ENCODE peak calls at places on chromosomes 1 and 21, in four cellular contexts. T is sigmoid colon, J is Peyer's patch, Z is ovary. X is an unnamed sample.

GRCh38 chr1:248243204-248243603 is 12.0 kb downstream of the OR2M4 start:
- DNase-seq in Z (no peak), J (no peak), T (no peak), X (no peak)

GRCh38 chr1:167529829-167530474 is 11.6 kb upstream of the CD247 start:
- DNase-seq in T (no peak), Z (no peak), J (no peak), X (no peak)

GRCh38 chr1:11654571-11655262 is at the start of gene FBXO44:
- DNase-seq in T (peak), Z (peak), J (peak), X (no peak)

GRCh38 chr21:34129971-34130597 is 56.7 kb downstream of the MRPS6 start:
- DNase-seq in Z (no peak), J (no peak), T (no peak), X (no peak)

GRCh38 chr1:230231739-230232075 is 164.7 kb downstream of the GALNT2 start:
- DNase-seq in J (peak), T (peak), Z (peak), X (no peak)

GRCh38 chr1:209042413-209042812 is 541.1 kb upstream of the CAMK1G start:
- DNase-seq in J (no peak), T (no peak), Z (no peak), X (no peak)

GRCh38 chr1:178566187-178566586 is 53.3 kb downstream of the TEX35 start:
- DNase-seq in J (no peak), T (no peak), Z (no peak), X (no peak)

GRCh38 chr1:202068596-202068995 is 54.1 kb upstream of the GPR37L1 start:
- DNase-seq in Z (no peak), J (no peak), T (no peak), X (no peak)

GRCh38 chr1:55352080-55352800 is 137.1 kb upstream of the USP24 start:
- DNase-seq in J (no peak), T (peak), Z (no peak), X (peak)

GRCh38 chr1:152034654-152035405 is 2.0 kb downstream of the S100A11 start:
- DNase-seq in T (no peak), J (peak), Z (no peak), X (peak)

GRCh38 chr1:158140871-158141270 is 39.8 kb upstream of the CD1D start:
- DNase-seq in Z (no peak), J (no peak), T (no peak), X (no peak)

GRCh38 chr1:11869650-11870207 is 11.0 kb upstream of the NPPB start:
- DNase-seq in Z (no peak), T (no peak), J (no peak), X (no peak)

GRCh38 chr1:198935371-198935921 is 296.6 kb downstream of the PTPRC start:
- DNase-seq in J (peak), Z (peak), T (peak), X (peak)

GRCh38 chr1:72037745-72038343 is 244.5 kb downstream of the NEGR1 start:
- DNase-seq in Z (no peak), J (no peak), T (no peak), X (no peak)

GRCh38 chr1:23799570-23800395 is 771 bp downstream of the GALE start:
- DNase-seq in J (peak), Z (peak), T (no peak), X (peak)

GRCh38 chr21:26385721-26386120 is 187.4 kb downstream of the CYYR1 start:
- DNase-seq in Z (no peak), T (no peak), J (no peak), X (no peak)

GRCh38 chr21:41491412-41491811 is 16.5 kb downstream of the TMPRSS2 start:
- DNase-seq in T (peak), Z (no peak), J (no peak), X (no peak)

GRCh38 chr1:9816199-9816598 is 7.6 kb downstream of the CLSTN1 start:
- DNase-seq in Z (no peak), T (no peak), J (no peak), X (no peak)

GRCh38 chr1:97138515-97139032 is 417.0 kb downstream of the PTBP2 start:
- DNase-seq in Z (no peak), T (no peak), J (no peak), X (no peak)
- TF ChIP-seq CTCF in Z (no peak), T (no peak), J (no peak), X (no peak)

GRCh38 chr1:96515430-96515829 is 206.2 kb upstream of the PTBP2 start:
- DNase-seq in Z (no peak), J (no peak), T (no peak), X (no peak)
- H3K4me3 ChIP-seq in Z (no peak), J (no peak), T (no peak), X (no peak)

GRCh38 chr21:15064576-15065380 is at the start of gene NRIP1:
- DNase-seq in T (peak), J (peak), Z (peak), X (peak)
- TF ChIP-seq POLR2A in T (peak), J (peak), Z (peak), X (peak)

GRCh38 chr1:31687601-31688000 is 16.2 kb downstream of the COL16A1 start:
- DNase-seq in J (no peak), T (no peak), Z (no peak), X (no peak)

GRCh38 chr1:31688233-31688918 is 15.4 kb downstream of the COL16A1 start:
- DNase-seq in Z (peak), T (no peak), J (no peak), X (no peak)

GRCh38 chr1:31679676-31680230 is 24.1 kb downstream of the COL16A1 start:
- DNase-seq in T (no peak), J (no peak), Z (no peak), X (no peak)

GRCh38 chr1:31681421-31681820 is 22.4 kb downstream of the COL16A1 start:
- DNase-seq in J (no peak), Z (no peak), T (no peak), X (no peak)

DNA sequence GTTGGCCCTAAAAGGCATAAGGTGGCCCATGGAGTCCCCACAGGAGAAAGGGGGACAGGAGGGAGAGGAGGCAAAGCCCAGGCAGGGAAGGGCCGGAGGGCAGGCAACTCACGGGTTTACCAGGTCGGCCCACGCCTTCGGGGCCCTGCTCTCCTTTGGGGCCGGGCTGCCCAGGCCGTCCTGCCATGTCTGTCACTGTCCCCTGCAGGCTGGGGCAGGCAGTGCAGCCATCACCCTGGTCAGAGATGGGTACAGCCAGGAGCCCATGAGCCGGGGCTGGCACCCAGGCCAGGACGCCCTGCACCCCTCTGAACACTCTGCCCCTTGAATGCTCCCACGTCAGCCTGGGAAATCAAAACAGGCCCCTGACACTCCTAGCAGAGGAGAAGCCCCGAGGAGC is 19.8 kb downstream of the COL16A1 start:
- DNase-seq in Z (no peak), T (no peak), J (no peak), X (no peak)
- TF ChIP-seq CTCF in Z (no peak), T (no peak), J (no peak), X (no peak)

GRCh38 chr1:206555473-206555935 is 48.2 kb downstream of the RASSF5 start:
- DNase-seq in Z (peak), T (no peak), J (peak), X (no peak)
- H3K4me3 ChIP-seq in Z (no peak), T (no peak), J (no peak), X (no peak)

GRCh38 chr1:47559944-47560695 is 122.3 kb downstream of the FOXD2 start:
- DNase-seq in J (no peak), Z (no peak), T (no peak), X (no peak)

GRCh38 chr1:47555841-47556616 is 118.2 kb downstream of the FOXD2 start:
- DNase-seq in J (no peak), T (no peak), Z (no peak), X (no peak)

GRCh38 chr1:47557086-47557866 is 119.4 kb downstream of the FOXD2 start:
- DNase-seq in J (no peak), T (no peak), Z (no peak), X (no peak)

GRCh38 chr1:47561523-47562007 is 123.7 kb downstream of the FOXD2 start:
- DNase-seq in Z (no peak), J (no peak), T (no peak), X (no peak)

GRCh38 chr1:47558601-47559593 is 121.1 kb downstream of the FOXD2 start:
- DNase-seq in Z (no peak), T (no peak), J (no peak), X (no peak)
- TF ChIP-seq POLR2A in Z (no peak), T (no peak), J (peak), X (no peak)

GRCh38 chr21:23725576-23725975 is 1881.7 kb downstream of the MRPL39 start:
- DNase-seq in J (no peak), T (no peak), Z (no peak), X (no peak)
- TF ChIP-seq CTCF in J (no peak), T (no peak), Z (no peak), X (no peak)

DNA sequence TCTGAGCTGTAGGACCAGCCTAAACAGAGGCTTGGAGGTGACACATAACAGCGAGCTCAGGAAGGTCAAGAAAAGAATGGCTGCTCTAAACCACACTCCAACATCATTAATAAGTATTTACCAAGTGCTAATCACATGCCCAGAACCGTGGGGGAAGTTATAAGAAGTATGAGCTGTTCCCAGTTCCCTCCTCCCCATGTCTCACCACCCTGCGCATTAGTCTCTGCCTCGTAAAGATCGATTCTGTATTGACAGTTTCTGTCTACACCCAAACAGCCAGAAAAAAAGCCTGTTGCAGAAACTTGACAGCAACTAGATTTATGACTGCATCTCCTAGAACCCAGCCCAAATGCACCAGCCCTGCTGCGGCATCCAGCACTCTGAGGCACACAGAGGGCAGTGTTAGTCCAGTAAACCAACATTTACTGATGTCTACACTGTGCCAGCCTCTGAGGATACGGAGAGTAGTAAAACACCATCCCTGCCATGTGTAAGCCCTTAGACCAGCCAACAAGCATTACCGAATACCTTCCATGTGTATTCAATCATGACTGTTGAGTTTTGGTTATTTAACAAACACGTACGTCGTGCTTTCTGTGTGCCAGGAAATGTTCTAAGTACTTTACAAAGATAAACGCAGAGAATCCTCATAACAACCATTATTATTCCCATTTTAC is 63.6 kb upstream of the ZBTB40 start:
- DNase-seq in T (no peak), J (no peak), Z (no peak), X (no peak)
- H3K4me3 ChIP-seq in T (no peak), J (no peak), Z (no peak), X (no peak)

GRCh38 chr1:210373878-210374599 is 45.3 kb downstream of the HHAT start:
- DNase-seq in T (peak), J (peak), Z (no peak), X (no peak)

GRCh38 chr1:210373628-210373877 is 44.9 kb downstream of the HHAT start:
- DNase-seq in Z (no peak), J (no peak), T (no peak), X (no peak)

GRCh38 chr1:210371916-210372315 is 43.2 kb downstream of the HHAT start:
- DNase-seq in Z (no peak), J (no peak), T (no peak), X (no peak)

GRCh38 chr1:210372491-210372890 is 43.8 kb downstream of the HHAT start:
- DNase-seq in Z (no peak), T (no peak), J (no peak), X (no peak)

DNA sequence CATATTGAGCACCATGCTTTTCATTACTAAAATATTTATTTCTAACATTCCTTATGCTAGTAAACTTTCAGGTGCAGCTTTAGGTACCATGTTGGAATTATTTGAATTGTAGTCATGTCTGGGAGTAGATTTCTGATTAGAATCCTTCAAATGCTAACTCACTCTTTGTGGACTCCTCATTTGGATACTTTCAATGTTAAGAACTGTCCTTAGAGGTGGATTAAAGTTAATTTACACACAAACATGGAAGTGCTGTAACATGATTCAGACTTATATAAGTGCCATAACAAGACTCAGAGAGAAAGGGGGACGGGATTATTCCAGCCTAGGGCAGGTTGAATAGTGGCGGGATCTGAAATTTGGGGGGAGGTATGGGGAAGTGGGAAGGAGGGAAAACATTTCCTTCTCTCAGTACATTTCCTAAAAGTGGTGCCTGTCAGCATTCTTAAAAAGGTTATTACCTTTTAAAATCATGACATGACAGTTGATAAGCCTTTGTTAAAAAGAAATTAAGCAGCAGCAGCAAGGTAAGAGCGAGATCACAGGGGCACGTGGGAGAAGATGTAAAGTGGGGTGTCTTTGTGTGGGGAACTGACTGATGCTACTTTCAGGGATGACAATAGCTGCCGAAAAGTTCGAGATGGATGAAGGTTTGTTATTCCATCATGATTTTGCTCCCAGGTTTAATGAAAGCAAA is 44.4 kb downstream of the HHAT start:
- DNase-seq in J (no peak), Z (no peak), T (no peak), X (no peak)
- TF ChIP-seq POLR2A in J (no peak), Z (no peak), T (no peak), X (no peak)

DNA sequence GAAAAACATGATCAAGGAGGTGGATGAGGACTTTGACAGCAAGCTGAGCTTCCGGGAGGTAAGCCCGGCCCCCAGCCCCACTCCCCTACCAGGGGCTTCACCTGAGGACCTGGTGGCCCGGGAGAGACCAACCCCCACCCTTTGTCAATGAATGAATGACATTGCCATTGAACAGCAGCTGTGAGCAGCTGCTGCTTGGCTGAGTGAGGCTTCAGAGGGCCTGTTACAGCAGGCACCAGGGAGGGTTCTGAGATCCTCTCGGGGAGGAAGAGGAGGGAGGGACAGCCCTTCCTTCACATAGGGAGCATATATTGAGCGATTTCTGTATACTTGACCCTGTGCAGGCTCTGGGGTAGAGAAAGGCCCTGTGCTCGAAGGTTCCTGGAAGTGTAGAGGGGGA is 12.3 kb upstream of the CTRC start:
- DNase-seq in J (no peak), T (no peak), Z (no peak), X (no peak)
- TF ChIP-seq CTCF in J (no peak), T (no peak), Z (no peak), X (no peak)